ENCODE peak calls at places on chromosomes 13 and 19, in six cellular contexts. Q, N, W, G, S and O are unnamed samples.

GRCh38 chr13:69935043-69935442 is 172.6 kb upstream of the ATXN8OS start:
- DNase-seq in Q (no peak), N (no peak), W (no peak), G (no peak), S (no peak), O (peak; percentile 71)

GRCh38 chr13:49097374-49097773 is 121.7 kb downstream of the FNDC3A start:
- DNase-seq in Q (no peak), N (no peak), W (no peak), G (peak; percentile 74), S (peak; percentile 93), O (peak; percentile 91)

GRCh38 chr13:37648604-37649003 is 50.0 kb upstream of the POSTN start:
- DNase-seq in Q (no peak), N (no peak), W (no peak), G (peak; percentile 88), S (peak; percentile 78), O (peak; percentile 22)

GRCh38 chr13:65264066-65264465 is 1966.1 kb downstream of the PCDH9 start:
- DNase-seq in Q (no peak), N (no peak), W (no peak), G (no peak), S (no peak), O (peak; percentile 90)

GRCh38 chr13:93045836-93046235 is 180.8 kb upstream of the GPC6 start:
- DNase-seq in Q (no peak), N (no peak), W (no peak), G (no peak), S (peak; percentile 9), O (peak; percentile 7)

GRCh38 chr19:17475541-17476115 is 5.3 kb downstream of the SLC27A1 start:
- DNase-seq in Q (no peak), N (no peak), W (no peak), G (no peak), S (peak; percentile 76), O (peak; percentile 25)

GRCh38 chr13:97471721-97472120 is 37.8 kb downstream of the RAP2A start:
- DNase-seq in Q (no peak), N (no peak), W (no peak), G (no peak), S (no peak), O (no peak)

GRCh38 chr19:4503224-4504170 is 14.8 kb downstream of the PLIN4 start:
- DNase-seq in Q (no peak), N (peak; percentile 15), W (no peak), G (no peak), S (no peak), O (no peak)

GRCh38 chr13:45328661-45329105 is 12.3 kb downstream of the TPT1 start:
- DNase-seq in Q (no peak), N (no peak), W (no peak), G (peak; percentile 91), S (peak; percentile 91), O (no peak)

GRCh38 chr19:47296036-47296435 is 13.6 kb upstream of the C5AR1 start:
- DNase-seq in Q (peak; percentile 90), N (peak; percentile 76), W (peak; percentile 99), G (no peak), S (peak; percentile 84), O (peak; percentile 88)

GRCh38 chr19:38290631-38291147 is 13.4 kb upstream of the C19orf33 start:
- DNase-seq in Q (no peak), N (no peak), W (no peak), G (peak; percentile 74), S (peak; percentile 71), O (peak; percentile 96)

GRCh38 chr19:35710784-35711723 is 6.7 kb downstream of the ZBTB32 start:
- DNase-seq in Q (no peak), N (no peak), W (no peak), G (no peak), S (no peak), O (no peak)

GRCh38 chr19:48565090-48565489 is 13.1 kb downstream of the SULT2B1 start:
- DNase-seq in Q (no peak), N (no peak), W (no peak), G (no peak), S (peak; percentile 35), O (peak; percentile 60)

GRCh38 chr13:50382951-50383350 is 367.7 kb downstream of the KCNRG start:
- DNase-seq in Q (no peak), N (no peak), W (no peak), G (no peak), S (no peak), O (no peak)

GRCh38 chr13:97226013-97226412 is 3.9 kb downstream of the MBNL2 start:
- DNase-seq in Q (no peak), N (no peak), W (no peak), G (no peak), S (no peak), O (no peak)

DNA sequence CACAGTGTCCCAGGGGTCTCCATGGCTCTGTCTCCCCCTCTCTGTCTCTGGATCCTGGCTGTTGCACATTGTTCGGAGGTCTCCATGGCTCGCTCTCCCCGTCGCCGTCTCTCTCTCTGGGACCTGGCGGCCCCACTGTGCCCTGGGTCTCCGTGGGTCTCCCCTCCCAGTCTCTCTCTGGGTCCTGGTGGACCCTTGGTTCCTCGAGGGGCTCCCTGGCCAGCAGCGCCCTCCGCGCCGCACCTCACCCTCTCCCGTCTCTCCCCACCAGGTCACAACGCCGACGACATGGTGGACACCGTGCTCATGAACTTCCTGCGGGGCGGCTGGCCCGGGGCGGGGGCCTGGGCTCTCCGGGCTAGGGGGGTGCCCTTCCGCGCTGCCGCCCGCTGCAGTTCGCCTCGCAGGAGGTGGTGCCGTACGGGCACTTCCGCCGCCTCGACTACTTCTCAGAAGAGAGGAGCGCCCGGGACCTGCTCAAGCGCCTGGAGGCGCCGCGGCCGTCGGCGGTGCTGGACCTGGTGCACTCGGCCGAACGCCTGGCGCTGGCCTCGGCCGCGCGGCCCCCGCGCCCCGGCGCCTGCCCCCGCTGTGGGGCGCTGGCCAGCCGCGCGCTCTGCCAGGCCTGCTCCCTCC is 29.1 kb downstream of the SIGLEC5 start:
- DNase-seq in Q (no peak), N (no peak), W (peak; percentile 67), G (no peak), S (no peak), O (no peak)
- TF ChIP-seq CTCF in Q (no peak), N (no peak), W (no peak), G (no peak), S (no peak), O (no peak)

GRCh38 chr19:42285988-42286348 is 16.0 kb upstream of the PRR19 start:
- DNase-seq in Q (no peak), N (no peak), W (no peak), G (no peak), S (no peak), O (no peak)
- H3K4me3 ChIP-seq in Q (no peak overlapping the region), N (peak overlapping the region; percentile 64), W (no peak overlapping the region), G (no peak overlapping the region), S (no peak overlapping the region), O (no peak overlapping the region)

DNA sequence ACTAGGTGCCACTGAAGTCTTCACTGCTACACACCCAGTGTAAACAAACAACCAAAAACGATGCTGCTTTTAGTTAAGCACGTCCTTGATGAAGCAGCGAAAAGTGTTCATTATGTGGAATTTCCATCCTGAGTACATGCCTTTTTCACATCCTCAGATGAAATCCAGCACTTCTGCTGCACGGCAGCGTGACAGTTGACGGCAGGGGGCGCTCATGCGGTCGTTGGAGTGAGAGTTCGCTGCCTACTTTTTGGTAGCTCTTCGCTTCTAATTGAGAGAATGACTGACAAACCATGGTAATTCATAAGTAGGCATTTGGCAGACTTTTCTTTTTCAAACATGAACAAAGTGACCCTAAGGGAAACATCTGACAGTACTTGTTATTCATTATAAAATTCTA is 1124.9 kb downstream of the EFNB2 start:
- DNase-seq in Q (peak; percentile 69), N (peak; percentile 29), W (peak; percentile 82), G (peak; percentile 8), S (peak; percentile 48), O (peak; percentile 66)
- TF ChIP-seq CTCF in Q (peak; percentile 46), N (peak; percentile 72), W (peak; percentile 96), G (peak; percentile 88), S (peak; percentile 51), O (peak; percentile 76)

DNA sequence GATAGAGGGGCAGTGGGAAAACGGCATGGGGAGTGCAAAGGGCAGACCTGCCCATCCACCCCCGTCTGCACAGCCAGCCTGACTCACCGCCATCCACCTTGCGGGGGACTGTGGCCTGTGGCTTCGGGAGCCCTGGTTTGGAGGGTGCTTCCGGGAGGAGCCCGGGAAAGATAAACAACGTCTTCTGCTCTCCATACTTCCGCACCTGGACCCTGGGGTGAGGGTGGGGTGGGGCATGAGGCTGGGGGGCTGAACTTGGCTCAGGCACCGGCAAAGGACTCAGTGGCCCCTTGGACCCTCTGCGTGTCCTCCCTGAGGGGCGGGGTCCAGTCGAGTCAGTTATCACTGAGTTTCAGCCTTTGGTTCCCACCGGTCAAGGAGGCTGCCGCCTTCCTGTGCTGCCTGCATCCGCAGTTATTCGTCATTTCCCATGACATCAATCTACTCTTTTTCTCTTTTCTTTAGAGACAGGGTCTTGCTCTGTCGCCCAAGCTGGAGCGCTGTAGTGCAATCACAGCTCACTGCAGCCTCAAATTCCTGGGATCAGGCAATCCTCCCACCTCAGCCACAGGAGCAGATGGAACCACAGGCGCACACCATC is 3.2 kb downstream of the GPR108 start:
- DNase-seq in Q (no peak), N (no peak), W (no peak), G (no peak), S (no peak), O (no peak)
- H3K4me3 ChIP-seq in Q (no peak overlapping the region), N (no peak overlapping the region), W (no peak overlapping the region), G (no peak overlapping the region), S (no peak overlapping the region), O (no peak overlapping the region)

DNA sequence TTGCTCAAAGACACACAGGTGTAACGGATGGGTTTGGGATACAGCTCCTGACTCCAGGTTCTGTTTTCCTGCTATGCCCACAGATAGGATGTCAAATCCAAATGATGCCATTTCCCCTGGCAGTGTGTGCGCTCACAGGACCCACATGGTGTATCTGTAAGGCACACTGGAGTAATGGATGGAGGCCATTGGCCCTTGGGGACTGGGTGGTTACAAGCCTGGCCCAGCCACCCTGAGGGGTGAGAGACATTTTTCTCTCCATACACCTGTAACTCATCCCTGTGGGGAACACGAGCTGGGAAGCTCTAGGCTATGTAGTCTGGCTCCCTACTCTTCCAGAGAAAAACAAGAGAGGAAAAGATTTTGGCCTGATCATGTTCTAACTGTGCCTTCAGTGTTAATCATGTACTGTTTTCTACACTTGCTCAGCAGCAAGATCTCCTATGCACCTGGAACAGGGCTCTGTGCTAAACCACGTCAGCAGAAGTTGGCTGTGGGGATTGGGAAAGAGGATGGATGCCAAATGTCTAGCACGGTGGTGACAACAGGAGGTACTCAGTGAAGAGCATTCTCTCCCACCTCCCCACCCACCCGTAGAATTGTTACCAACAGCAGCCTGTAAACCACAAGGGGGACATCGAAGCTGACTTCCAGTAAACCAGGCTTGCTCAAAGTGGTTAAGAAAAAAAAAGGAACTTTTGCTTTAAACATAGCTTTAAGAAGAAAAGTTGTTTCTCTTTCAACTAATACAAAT is 237.0 kb downstream of the LACC1 start:
- DNase-seq in Q (no peak), N (peak; percentile 55), W (peak; percentile 56), G (no peak), S (peak; percentile 53), O (no peak)
- TF ChIP-seq CTCF in Q (no peak), N (peak; percentile 30), W (peak; percentile 25), G (peak; percentile 14), S (peak; percentile 24), O (no peak)

DNA sequence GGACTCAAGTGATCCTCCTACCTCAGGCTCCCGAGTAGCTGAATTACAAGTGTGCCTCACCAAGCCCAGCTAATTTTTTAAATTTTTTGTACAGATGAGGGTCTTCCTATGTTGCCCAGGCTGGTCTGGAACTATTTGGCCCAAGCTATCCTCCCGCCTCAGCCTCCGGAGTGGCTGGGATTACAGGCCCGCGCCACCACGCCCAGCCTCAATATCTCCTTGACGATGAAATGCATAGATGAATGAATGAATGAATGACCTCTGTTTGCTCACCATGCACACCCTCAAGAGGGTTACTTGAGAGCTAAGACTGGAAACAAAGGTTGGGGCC is 14.9 kb upstream of the AP1M2 start:
- DNase-seq in Q (no peak), N (no peak), W (no peak), G (no peak), S (no peak), O (no peak)
- H3K4me3 ChIP-seq in Q (no peak overlapping the region), N (peak overlapping the region; percentile 100), W (no peak overlapping the region), G (no peak overlapping the region), S (no peak overlapping the region), O (no peak overlapping the region)